ENCODE peak calls at places on chromosomes 5 and 9, in six cellular contexts. One of them, this sample, is unnamed.

GRCh38 chr9:16143310-16143709 is 590.5 kb downstream of the CCDC171 start:
- DNase-seq in HepG2: no peak
- DNase-seq in H1: no peak
- DNase-seq in GM12878: no peak
- DNase-seq in HCT116: no peak
- DNase-seq in K562: no peak
- DNase-seq in this sample: no peak

GRCh38 chr5:1106385-1107166 is 5.3 kb downstream of the SLC12A7 start:
- DNase-seq in K562: no peak
- DNase-seq in HepG2: peak; percentile 21
- DNase-seq in GM12878: no peak
- DNase-seq in HCT116: no peak
- DNase-seq in H1: no peak
- DNase-seq in this sample: no peak

GRCh38 chr5:37015795-37016666 is 139.5 kb downstream of the NIPBL start:
- DNase-seq in GM12878: no peak
- DNase-seq in HepG2: no peak
- DNase-seq in K562: no peak
- DNase-seq in H1: no peak
- DNase-seq in HCT116: no peak
- DNase-seq in this sample: no peak

GRCh38 chr9:87725900-87726709 is at the start of gene CTSL:
- DNase-seq in HCT116: peak; percentile 59
- DNase-seq in HepG2: peak; percentile 76
- DNase-seq in K562: peak; percentile 89
- DNase-seq in GM12878: no peak
- DNase-seq in H1: peak; percentile 85
- DNase-seq in this sample: peak; percentile 80

GRCh38 chr5:79235222-79235577 is 731 bp upstream of the JMY start:
- DNase-seq in HCT116: no peak
- DNase-seq in GM12878: no peak
- DNase-seq in HepG2: peak; percentile 75
- DNase-seq in H1: no peak
- DNase-seq in K562: no peak
- DNase-seq in this sample: no peak

GRCh38 chr5:67795781-67796477 is 419.6 kb upstream of the PIK3R1 start:
- DNase-seq in H1: no peak
- DNase-seq in HepG2: no peak
- DNase-seq in K562: no peak
- DNase-seq in GM12878: no peak
- DNase-seq in HCT116: no peak
- DNase-seq in this sample: no peak

GRCh38 chr5:886716-887325 is 5.8 kb downstream of the BRD9 start:
- DNase-seq in HepG2: no peak
- DNase-seq in K562: no peak
- DNase-seq in HCT116: no peak
- DNase-seq in H1: no peak
- DNase-seq in GM12878: no peak
- DNase-seq in this sample: no peak

GRCh38 chr9:77945798-77946197 is 85.8 kb downstream of the GNAQ start:
- DNase-seq in H1: no peak
- DNase-seq in GM12878: no peak
- DNase-seq in HCT116: no peak
- DNase-seq in K562: no peak
- DNase-seq in HepG2: no peak
- DNase-seq in this sample: peak; percentile 22

GRCh38 chr9:87285183-87285582 is 212.5 kb upstream of the DAPK1 start:
- DNase-seq in HepG2: no peak
- DNase-seq in GM12878: no peak
- DNase-seq in HCT116: no peak
- DNase-seq in K562: no peak
- DNase-seq in H1: no peak
- DNase-seq in this sample: peak; percentile 90

GRCh38 chr9:83355729-83356128 is 182.5 kb downstream of the FRMD3 start:
- DNase-seq in HCT116: no peak
- DNase-seq in GM12878: no peak
- DNase-seq in H1: no peak
- DNase-seq in HepG2: no peak
- DNase-seq in K562: no peak
- DNase-seq in this sample: no peak

GRCh38 chr5:172002840-172003512 is 3.5 kb downstream of the FBXW11 start:
- DNase-seq in HCT116: no peak
- DNase-seq in GM12878: no peak
- DNase-seq in H1: no peak
- DNase-seq in K562: no peak
- DNase-seq in HepG2: no peak
- DNase-seq in this sample: peak; percentile 11

GRCh38 chr9:95462419-95463121 is 54.2 kb downstream of the PTCH1 start:
- DNase-seq in K562: peak; percentile 88
- DNase-seq in GM12878: peak; percentile 94
- DNase-seq in HepG2: no peak
- DNase-seq in H1: no peak
- DNase-seq in HCT116: no peak
- DNase-seq in this sample: peak; percentile 82
- H2AFZ ChIP-seq in K562: peak overlapping the region; percentile 96
- H2AFZ ChIP-seq in GM12878: peak overlapping the region; percentile 55
- H2AFZ ChIP-seq in HepG2: no peak overlapping the region
- H2AFZ ChIP-seq in H1: no peak overlapping the region
- H2AFZ ChIP-seq in HCT116: no peak overlapping the region
- H2AFZ ChIP-seq in this sample: peak overlapping the region; percentile 66

GRCh38 chr5:10301842-10302610 is 5.7 kb downstream of the CMBL start:
- DNase-seq in HCT116: no peak
- DNase-seq in H1: no peak
- DNase-seq in K562: no peak
- DNase-seq in GM12878: no peak
- DNase-seq in HepG2: no peak
- DNase-seq in this sample: no peak
- TF ChIP-seq POLR2A in HCT116: no peak
- TF ChIP-seq POLR2A in H1: no peak
- TF ChIP-seq POLR2A in K562: no peak
- TF ChIP-seq POLR2A in GM12878: no peak
- TF ChIP-seq POLR2A in HepG2: no peak
- TF ChIP-seq POLR2A in this sample: no peak

GRCh38 chr5:176381979-176382378 is 6.4 kb downstream of the NOP16 start:
- DNase-seq in GM12878: no peak
- DNase-seq in K562: no peak
- DNase-seq in HepG2: no peak
- DNase-seq in HCT116: no peak
- DNase-seq in H1: no peak
- DNase-seq in this sample: no peak

GRCh38 chr5:176379881-176380280 is 8.5 kb downstream of the NOP16 start:
- DNase-seq in HCT116: no peak
- DNase-seq in K562: no peak
- DNase-seq in H1: no peak
- DNase-seq in GM12878: no peak
- DNase-seq in HepG2: no peak
- DNase-seq in this sample: no peak

GRCh38 chr5:176383248-176383905 is 5.0 kb downstream of the NOP16 start:
- DNase-seq in K562: no peak
- DNase-seq in H1: no peak
- DNase-seq in GM12878: no peak
- DNase-seq in HCT116: no peak
- DNase-seq in HepG2: no peak
- DNase-seq in this sample: no peak

GRCh38 chr5:176382721-176383120 is 5.7 kb downstream of the NOP16 start:
- DNase-seq in HCT116: no peak
- DNase-seq in HepG2: no peak
- DNase-seq in GM12878: no peak
- DNase-seq in H1: no peak
- DNase-seq in K562: no peak
- DNase-seq in this sample: no peak

GRCh38 chr5:176381423-176381822 is 7.0 kb downstream of the NOP16 start:
- DNase-seq in HCT116: no peak
- DNase-seq in GM12878: no peak
- DNase-seq in K562: no peak
- DNase-seq in HepG2: no peak
- DNase-seq in H1: no peak
- DNase-seq in this sample: no peak
- TF ChIP-seq POLR2AphosphoS5 in HCT116: no peak
- TF ChIP-seq POLR2AphosphoS5 in GM12878: no peak
- TF ChIP-seq POLR2AphosphoS5 in K562: no peak
- TF ChIP-seq POLR2AphosphoS5 in HepG2: no peak
- TF ChIP-seq POLR2AphosphoS5 in H1: no peak
- TF ChIP-seq POLR2AphosphoS5 in this sample: no peak

DNA sequence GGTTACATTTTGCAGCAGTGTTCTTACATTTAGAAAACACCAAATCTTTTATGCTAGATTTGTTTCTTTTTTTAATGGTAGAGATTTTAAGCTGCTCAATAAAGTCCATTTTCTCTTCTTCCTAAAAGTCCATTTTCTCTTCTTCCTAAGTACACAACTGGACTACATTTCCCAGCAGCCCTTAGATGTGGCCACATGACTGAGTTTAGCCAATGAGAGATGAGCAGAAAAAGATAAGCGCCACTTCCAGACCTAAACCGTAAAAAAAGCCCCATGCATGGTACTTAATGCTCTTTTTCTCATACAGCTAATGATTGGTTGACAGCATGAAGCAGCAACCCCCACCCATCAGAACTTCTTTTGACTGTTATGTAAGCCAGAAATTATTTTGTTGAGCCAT is 206.7 kb downstream of the FAM114A2 start:
- DNase-seq in GM12878: peak; percentile 11
- DNase-seq in K562: peak; percentile 73
- DNase-seq in H1: no peak
- DNase-seq in HepG2: peak; percentile 5
- DNase-seq in HCT116: peak; percentile 60
- DNase-seq in this sample: peak; percentile 4
- H2AFZ ChIP-seq in GM12878: peak overlapping the region; percentile 33
- H2AFZ ChIP-seq in K562: peak overlapping the region; percentile 92
- H2AFZ ChIP-seq in H1: peak overlapping the region; percentile 68
- H2AFZ ChIP-seq in HepG2: no peak overlapping the region
- H2AFZ ChIP-seq in HCT116: peak overlapping the region; percentile 96
- H2AFZ ChIP-seq in this sample: no peak overlapping the region

GRCh38 chr9:131728961-131729360 is 10.9 kb downstream of the RAPGEF1 start:
- DNase-seq in HCT116: no peak
- DNase-seq in K562: no peak
- DNase-seq in HepG2: no peak
- DNase-seq in GM12878: no peak
- DNase-seq in H1: no peak
- DNase-seq in this sample: peak; percentile 39
- TF ChIP-seq POLR2A in HCT116: no peak
- TF ChIP-seq POLR2A in K562: no peak
- TF ChIP-seq POLR2A in HepG2: no peak
- TF ChIP-seq POLR2A in GM12878: peak; percentile 76
- TF ChIP-seq POLR2A in H1: no peak
- TF ChIP-seq POLR2A in this sample: no peak

GRCh38 chr9:96418920-96419690 is 935 bp upstream of the ZNF367 start:
- DNase-seq in HCT116: no peak
- DNase-seq in HepG2: peak; percentile 73
- DNase-seq in H1: no peak
- DNase-seq in GM12878: no peak
- DNase-seq in K562: peak; percentile 71
- DNase-seq in this sample: peak; percentile 62

GRCh38 chr9:96418074-96418919 is at the start of gene ZNF367:
- DNase-seq in K562: peak; percentile 89
- DNase-seq in HepG2: peak; percentile 95
- DNase-seq in H1: peak; percentile 66
- DNase-seq in GM12878: peak; percentile 81
- DNase-seq in HCT116: peak; percentile 90
- DNase-seq in this sample: peak; percentile 98

GRCh38 chr9:96423322-96423984 is 5.3 kb upstream of the ZNF367 start:
- DNase-seq in GM12878: no peak
- DNase-seq in HepG2: no peak
- DNase-seq in HCT116: no peak
- DNase-seq in K562: no peak
- DNase-seq in H1: no peak
- DNase-seq in this sample: no peak

GRCh38 chr9:96419691-96419969 is 1.5 kb upstream of the ZNF367 start:
- DNase-seq in HCT116: no peak
- DNase-seq in HepG2: no peak
- DNase-seq in GM12878: no peak
- DNase-seq in H1: no peak
- DNase-seq in K562: no peak
- DNase-seq in this sample: peak; percentile 30

GRCh38 chr9:96420468-96421219 is 2.5 kb upstream of the ZNF367 start:
- DNase-seq in HCT116: peak; percentile 84
- DNase-seq in K562: no peak
- DNase-seq in H1: peak; percentile 70
- DNase-seq in HepG2: peak; percentile 97
- DNase-seq in GM12878: peak; percentile 61
- DNase-seq in this sample: peak; percentile 93
- TF ChIP-seq POLR2AphosphoS5 in HCT116: peak; percentile 53
- TF ChIP-seq POLR2AphosphoS5 in K562: no peak
- TF ChIP-seq POLR2AphosphoS5 in H1: peak; percentile 48
- TF ChIP-seq POLR2AphosphoS5 in HepG2: no peak
- TF ChIP-seq POLR2AphosphoS5 in GM12878: no peak
- TF ChIP-seq POLR2AphosphoS5 in this sample: peak; percentile 73